ENCODE peak calls at places on chromosome 21, in five cellular contexts. C is tibial nerve; B is H1; K is psoas muscle; Y is naive thymus-derived CD4-positive, alpha-beta T cell. H is an unnamed sample.

GRCh38 chr21:46081022-46081861 is 16.7 kb upstream of the COL6A2 start:
- DNase-seq in C (no peak), B (no peak), K (no peak), Y (no peak), H (peak; percentile 61)

GRCh38 chr21:45889961-45890360 is 91.6 kb upstream of the COL6A1 start:
- DNase-seq in C (no peak), B (no peak), K (peak; percentile 17), Y (no peak), H (no peak)

GRCh38 chr21:44405948-44406872 is 49.1 kb upstream of the LRRC3 start:
- DNase-seq in C (no peak), B (no peak), K (no peak), Y (no peak), H (no peak)

GRCh38 chr21:35922618-35923017 is 137.7 kb downstream of the SETD4 start:
- DNase-seq in C (no peak), B (no peak), K (no peak), Y (no peak), H (no peak)

GRCh38 chr21:44057960-44058651 is 46.0 kb downstream of the TRAPPC10 start:
- DNase-seq in C (no peak), B (no peak), K (no peak), Y (no peak), H (no peak)

GRCh38 chr21:31354604-31355443 is 10.8 kb upstream of the TIAM1 start:
- DNase-seq in C (no peak), B (no peak), K (peak; percentile 17), Y (peak; percentile 84), H (no peak)

GRCh38 chr21:29677326-29677725 is 262.5 kb downstream of the GRIK1 start:
- DNase-seq in C (no peak), B (no peak), K (no peak), Y (no peak), H (no peak)

GRCh38 chr21:32958288-32958992 is 67.3 kb upstream of the OLIG2 start:
- DNase-seq in C (no peak), B (no peak), K (no peak), Y (no peak), H (no peak)

GRCh38 chr21:14600569-14601308 is 54.6 kb upstream of the SAMSN1 start:
- DNase-seq in C (no peak), B (no peak), K (no peak), Y (no peak), H (no peak)

GRCh38 chr21:45538381-45539045 is 3.7 kb downstream of the SLC19A1 start:
- DNase-seq in C (no peak), B (no peak), K (peak; percentile 11), Y (no peak), H (peak; percentile 4)

GRCh38 chr21:45056917-45057560 is 17.3 kb upstream of the ADARB1 start:
- DNase-seq in C (no peak), B (no peak), K (no peak), Y (no peak), H (peak; percentile 62)

GRCh38 chr21:15706686-15707085 is 23.1 kb upstream of the USP25 start:
- DNase-seq in C (no peak), B (no peak), K (no peak), Y (no peak), H (no peak)

GRCh38 chr21:35226960-35227741 is 178.0 kb upstream of the RUNX1 start:
- DNase-seq in C (no peak), B (no peak), K (no peak), Y (peak; percentile 69), H (no peak)

GRCh38 chr21:38819719-38820147 is 14.0 kb downstream of the ETS2 start:
- DNase-seq in C (no peak), B (no peak), K (no peak), Y (no peak), H (no peak)

GRCh38 chr21:44701023-44701400 is 4.0 kb downstream of the KRTAP10-12 start:
- DNase-seq in C (no peak), B (no peak), K (no peak), Y (no peak), H (no peak)

GRCh38 chr21:44752701-44753235 is 41.4 kb upstream of the TSPEAR start:
- DNase-seq in C (no peak), B (no peak), K (no peak), Y (no peak), H (no peak)

GRCh38 chr21:16304700-16305099 is 574.9 kb downstream of the USP25 start:
- DNase-seq in C (no peak), B (no peak), K (no peak), Y (no peak), H (no peak)

GRCh38 chr21:37956772-37957171 is 40.5 kb upstream of the KCNJ6 start:
- DNase-seq in C (no peak), B (no peak), K (no peak), Y (no peak), H (no peak)

GRCh38 chr21:37273440-37273839 is 6.3 kb upstream of the VPS26C start:
- DNase-seq in C (no peak), B (no peak), K (no peak), Y (no peak), H (no peak)

GRCh38 chr21:25313891-25314646 is 293.2 kb downstream of the MRPL39 start:
- DNase-seq in C (no peak), B (no peak), K (no peak), Y (no peak), H (no peak)

GRCh38 chr21:15132781-15133180 is 68.0 kb upstream of the NRIP1 start:
- DNase-seq in C (no peak), B (no peak), K (no peak), Y (no peak), H (no peak)

GRCh38 chr21:38965910-38966504 is 160.3 kb downstream of the ETS2 start:
- DNase-seq in C (peak; percentile 24), B (no peak), K (no peak), Y (no peak), H (no peak)

GRCh38 chr21:38416791-38417190 is 81.5 kb downstream of the ERG start:
- DNase-seq in C (no peak), B (no peak), K (no peak), Y (no peak), H (no peak)

GRCh38 chr21:26811031-26811430 is 34.2 kb downstream of the ADAMTS1 start:
- DNase-seq in C (no peak), B (no peak), K (no peak), Y (no peak), H (no peak)

GRCh38 chr21:26813426-26813998 is 31.7 kb downstream of the ADAMTS1 start:
- DNase-seq in C (no peak), B (no peak), K (no peak), Y (no peak), H (no peak)

GRCh38 chr21:26809745-26810144 is 35.5 kb downstream of the ADAMTS1 start:
- DNase-seq in C (no peak), B (no peak), K (no peak), Y (no peak), H (no peak)

GRCh38 chr21:26806734-26807372 is 38.4 kb downstream of the ADAMTS1 start:
- DNase-seq in C (no peak), B (no peak), K (no peak), Y (no peak), H (no peak)

DNA sequence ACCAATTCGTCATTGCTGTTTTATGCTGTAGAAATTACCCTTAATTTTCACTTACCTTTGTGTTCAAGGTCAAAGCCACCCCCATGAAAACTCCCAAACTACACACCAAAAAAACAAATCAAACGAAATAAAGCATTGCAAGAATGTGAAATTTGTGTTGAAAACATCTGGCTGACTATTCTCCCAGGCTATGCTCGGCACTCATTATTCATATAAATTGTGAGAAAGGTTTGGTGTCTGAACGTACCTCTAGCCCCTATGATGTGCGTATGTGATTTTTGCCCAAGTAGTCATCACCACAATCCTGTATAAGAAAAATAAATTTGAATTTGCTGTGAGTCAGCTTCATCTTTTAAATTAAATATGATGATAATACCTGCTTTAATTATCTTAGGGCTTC is 34.9 kb downstream of the ADAMTS1 start:
- DNase-seq in C (no peak), B (no peak), K (no peak), Y (no peak), H (no peak)
- H3K4me1 ChIP-seq in C (peaks cover 14% of the 10 kb centered on the region), B (no peaks in the 10 kb centered on the region), K (no peaks in the 10 kb centered on the region), Y (no peaks in the 10 kb centered on the region), H (no peaks in the 10 kb centered on the region)

GRCh38 chr21:34132905-34133304 is 59.5 kb downstream of the MRPS6 start:
- DNase-seq in C (no peak), B (no peak), K (no peak), Y (no peak), H (no peak)

GRCh38 chr21:34133802-34134201 is 60.4 kb downstream of the MRPS6 start:
- DNase-seq in C (no peak), B (no peak), K (no peak), Y (no peak), H (no peak)

GRCh38 chr21:34131586-34131985 is 58.2 kb downstream of the MRPS6 start:
- DNase-seq in C (no peak), B (no peak), K (no peak), Y (no peak), H (no peak)

GRCh38 chr21:34132202-34132601 is 58.8 kb downstream of the MRPS6 start:
- DNase-seq in C (no peak), B (no peak), K (peak; percentile 31), Y (peak; percentile 22), H (no peak)

DNA sequence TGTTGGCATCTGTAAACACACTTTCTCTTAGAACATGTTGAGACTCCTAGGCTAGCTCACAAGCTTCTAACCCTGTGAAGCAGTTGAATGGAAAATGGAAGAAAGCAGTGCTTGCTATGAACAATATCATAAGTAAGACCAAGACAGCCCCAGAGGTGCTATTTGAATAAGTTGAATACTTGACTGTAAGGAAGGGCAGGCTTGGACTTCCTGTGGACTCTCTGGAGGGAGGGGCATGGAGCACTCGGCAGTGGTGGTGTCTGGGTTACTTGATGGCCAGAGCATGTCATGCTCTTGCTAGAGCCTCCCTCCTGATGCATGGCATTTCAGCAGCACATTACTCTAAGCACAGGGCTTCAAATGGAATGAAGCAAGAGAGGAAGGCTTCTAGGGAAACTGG is 60.0 kb downstream of the MRPS6 start:
- DNase-seq in C (no peak), B (no peak), K (no peak), Y (no peak), H (no peak)
- H3K4me1 ChIP-seq in C (peaks cover 58% of the 10 kb centered on the region), B (peaks cover 12% of the 10 kb centered on the region), K (peaks cover 45% of the 10 kb centered on the region), Y (peaks cover 53% of the 10 kb centered on the region), H (peaks cover 53% of the 10 kb centered on the region)

DNA sequence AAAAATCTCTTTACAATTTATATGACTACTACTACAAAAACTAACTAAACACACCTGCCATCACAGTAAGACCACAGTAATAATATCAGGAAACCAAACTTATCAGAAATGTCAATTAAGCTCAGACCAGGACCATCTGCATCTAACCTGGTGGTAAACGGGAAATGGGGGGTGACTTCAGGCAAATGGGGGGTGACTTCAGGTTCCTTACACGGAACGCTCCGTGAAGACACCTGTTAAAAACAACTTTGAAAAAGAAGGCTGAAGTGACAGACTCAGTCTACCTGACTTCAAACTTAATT is 15.8 kb downstream of the PRDM15 start:
- DNase-seq in C (no peak), B (no peak), K (no peak), Y (no peak), H (no peak)
- H3K4me1 ChIP-seq in C (peaks cover 5% of the 10 kb centered on the region), B (no peaks in the 10 kb centered on the region), K (no peaks in the 10 kb centered on the region), Y (no peaks in the 10 kb centered on the region), H (no peaks in the 10 kb centered on the region)

GRCh38 chr21:18002393-18002792 is 183.2 kb upstream of the C21orf91 start:
- DNase-seq in C (no peak), B (no peak), K (no peak), Y (no peak), H (no peak)

DNA sequence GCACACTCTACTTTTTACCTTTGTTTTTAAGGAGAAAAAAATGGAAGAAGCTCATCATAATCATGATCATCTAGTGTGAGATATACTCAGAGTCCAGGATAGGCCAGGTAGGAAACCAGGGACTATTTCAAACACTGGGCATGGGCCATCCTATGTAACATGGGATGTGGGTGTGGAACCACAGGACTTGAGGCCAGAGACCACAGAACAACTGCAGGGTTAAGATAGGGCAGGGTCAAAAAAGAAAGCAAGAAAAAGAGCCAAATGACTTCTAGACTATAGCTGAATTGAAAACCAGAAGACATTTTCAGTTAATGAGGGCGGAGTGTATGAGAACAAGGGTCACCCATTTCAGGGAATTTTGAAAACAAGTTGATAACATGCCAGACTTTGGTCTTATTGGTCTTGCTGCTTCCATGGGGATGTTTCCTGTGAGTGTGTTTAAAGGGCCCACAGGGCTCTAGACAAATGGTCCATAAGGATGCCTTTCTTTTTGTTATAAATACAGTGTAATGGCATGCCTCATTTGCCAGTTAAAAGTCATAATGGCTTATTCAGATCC is 181.9 kb upstream of the C21orf91 start:
- DNase-seq in C (no peak), B (no peak), K (no peak), Y (no peak), H (no peak)
- H3K4me1 ChIP-seq in C (no peaks in the 10 kb centered on the region), B (no peaks in the 10 kb centered on the region), K (no peaks in the 10 kb centered on the region), Y (no peaks in the 10 kb centered on the region), H (no peaks in the 10 kb centered on the region)